ENCODE peak calls at places on chromosomes 3 and 15, in eight cellular contexts. V, F, M, J, W, R, G and K are unnamed samples.

GRCh38 chr3:18868911-18869689 is 279.2 kb upstream of the KCNH8 start:
- DNase-seq in G (no peak), W (no peak), V (no peak), J (no peak), R (no peak), M (no peak), F (no peak), K (no peak)

GRCh38 chr3:71659758-71660666 is 65.2 kb downstream of the EIF4E3 start:
- DNase-seq in M (no peak), W (no peak), R (no peak), V (no peak), G (no peak), F (no peak), J (peak), K (no peak)

GRCh38 chr3:150216041-150216811 is 191.9 kb upstream of the TSC22D2 start:
- DNase-seq in J (peak), M (peak), W (no peak), G (no peak), R (peak), F (no peak), V (no peak), K (no peak)

GRCh38 chr3:53221827-53222182 is 34.0 kb downstream of the TKT start:
- DNase-seq in V (peak), R (no peak), W (no peak), J (no peak), F (no peak), M (no peak), G (no peak), K (no peak)

GRCh38 chr3:158110658-158111018 is 749 bp downstream of the RSRC1 start:
- DNase-seq in F (no peak), W (no peak), G (no peak), M (no peak), J (no peak), V (no peak), R (no peak), K (no peak)

GRCh38 chr3:111315911-111316310 is 226.1 kb upstream of the CD96 start:
- DNase-seq in F (peak), J (peak), M (peak), V (no peak), W (no peak), G (no peak), R (no peak), K (no peak)

GRCh38 chr15:88882745-88883144 is 12.6 kb downstream of the HAPLN3 start:
- DNase-seq in V (no peak), F (no peak), G (no peak), M (no peak), W (no peak), R (no peak), J (no peak), K (no peak)

GRCh38 chr3:195183071-195183776 is 87.7 kb downstream of the XXYLT1 start:
- DNase-seq in M (no peak), G (no peak), W (no peak), F (no peak), V (no peak), J (no peak), R (no peak), K (no peak)